ENCODE peak calls at places on chromosomes 6 and 20, in nine cellular contexts. N, R, U, L, E, Q, T, K and Z are unnamed samples.

GRCh38 chr6:106158816-106159215 is 72.7 kb downstream of the PRDM1 start:
- DNase-seq in N (no peak), R (no peak), U (no peak), L (no peak), E (no peak), Q (no peak), T (no peak), K (no peak), Z (no peak)

GRCh38 chr6:161545741-161546140 is 271.9 kb upstream of the AGPAT4 start:
- DNase-seq in N (no peak), R (no peak), U (no peak), L (no peak), E (no peak), Q (no peak), T (no peak), K (no peak), Z (peak)

GRCh38 chr6:161396539-161396938 is 122.7 kb upstream of the AGPAT4 start:
- DNase-seq in N (no peak), R (no peak), U (no peak), L (no peak), E (no peak), Q (peak), T (no peak), K (no peak), Z (no peak)

GRCh38 chr6:12657884-12658283 is 58.7 kb upstream of the PHACTR1 start:
- DNase-seq in N (no peak), R (no peak), U (no peak), L (no peak), E (no peak), Q (no peak), T (no peak), K (no peak), Z (no peak)

GRCh38 chr6:41599015-41599835 is 39.0 kb upstream of the MDFI start:
- DNase-seq in N (peak), R (no peak), U (no peak), L (no peak), E (no peak), Q (no peak), T (no peak), K (no peak), Z (no peak)

GRCh38 chr20:54231006-54231405 is 23.1 kb downstream of the PFDN4 start:
- DNase-seq in N (no peak), R (no peak), U (no peak), L (no peak), E (no peak), Q (no peak), T (no peak), K (no peak), Z (no peak)

GRCh38 chr20:32626407-32626806 is 41.3 kb upstream of the NOL4L start:
- DNase-seq in N (no peak), R (no peak), U (no peak), L (no peak), E (no peak), Q (no peak), T (no peak), K (no peak), Z (no peak)

GRCh38 chr20:59823030-59823423 is 110.4 kb downstream of the SYCP2 start:
- DNase-seq in N (peak), R (no peak), U (no peak), L (no peak), E (no peak), Q (no peak), T (no peak), K (no peak), Z (no peak)

GRCh38 chr6:158649289-158650143 is at the start of gene SYTL3:
- DNase-seq in N (peak), R (peak), U (peak), L (no peak), E (no peak), Q (no peak), T (no peak), K (no peak), Z (no peak)

GRCh38 chr20:577167-577791 is 32.8 kb downstream of the TCF15 start:
- DNase-seq in N (no peak), R (no peak), U (no peak), L (peak), E (no peak), Q (no peak), T (no peak), K (peak), Z (peak)

GRCh38 chr20:5843054-5843731 is 93.0 kb downstream of the SHLD1 start:
- DNase-seq in N (no peak), R (no peak), U (no peak), L (no peak), E (no peak), Q (no peak), T (no peak), K (no peak), Z (no peak)

GRCh38 chr6:170225852-170226417 is 64.9 kb downstream of the DLL1 start:
- DNase-seq in N (peak), R (no peak), U (no peak), L (no peak), E (no peak), Q (no peak), T (no peak), K (no peak), Z (no peak)

GRCh38 chr6:114390176-114390575 is 47.4 kb upstream of the HS3ST5 start:
- DNase-seq in N (no peak), R (no peak), U (no peak), L (peak), E (no peak), Q (no peak), T (no peak), K (no peak), Z (no peak)

GRCh38 chr20:33894798-33895197 is 83.7 kb downstream of the CHMP4B start:
- DNase-seq in N (no peak), R (no peak), U (no peak), L (no peak), E (no peak), Q (no peak), T (no peak), K (no peak), Z (no peak)